ENCODE peak calls at places on chromosomes 1 and 21, in eight cellular contexts. N is fibroblast of lung; T is heart left ventricle; U is psoas muscle; W is heart right ventricle; K is dorsolateral prefrontal cortex; L is CD8-positive, alpha-beta memory T cell; A is CD8-positive, alpha-beta T cell. F is an unnamed sample.

GRCh38 chr1:195604287-195604686 is 1004.0 kb downstream of the KCNT2 start:
- DNase-seq in N (peak; percentile 80), A (no peak), W (no peak), K (no peak), U (no peak), T (no peak), L (no peak), F (no peak)

GRCh38 chr1:73674945-73675561 is 522.9 kb downstream of the LRRIQ3 start:
- DNase-seq in W (no peak), A (no peak), L (no peak), T (no peak), K (no peak), N (peak; percentile 8), U (no peak), F (no peak)

GRCh38 chr1:218917646-218918045 is 256.0 kb upstream of the LYPLAL1 start:
- DNase-seq in A (no peak), K (no peak), U (no peak), L (no peak), W (no peak), T (no peak), N (no peak), F (no peak)

GRCh38 chr1:33292726-33293340 is 28.1 kb downstream of the A3GALT2 start:
- DNase-seq in T (no peak), L (no peak), N (peak; percentile 39), A (no peak), K (no peak), U (no peak), W (no peak), F (no peak)

GRCh38 chr1:225974454-225974853 is 24.7 kb downstream of the SDE2 start:
- DNase-seq in W (no peak), A (no peak), N (no peak), K (no peak), T (no peak), L (no peak), U (peak; percentile 17), F (no peak)

GRCh38 chr1:151508721-151509292 is 2.4 kb upstream of the CGN start:
- DNase-seq in N (peak; percentile 23), W (no peak), A (no peak), U (no peak), L (no peak), T (no peak), K (no peak), F (no peak)

GRCh38 chr1:206075786-206076725 is 23.1 kb downstream of the RHEX start:
- DNase-seq in A (no peak), N (peak; percentile 48), W (no peak), U (no peak), L (no peak), T (no peak), K (peak; percentile 63), F (no peak)

GRCh38 chr1:23224721-23225648 is 7.7 kb upstream of the HTR1D start:
- DNase-seq in W (peak; percentile 42), U (no peak), A (no peak), L (no peak), N (peak; percentile 64), K (no peak), T (peak; percentile 52), F (peak; percentile 60)

GRCh38 chr1:228369608-228370438 is 36.8 kb downstream of the TRIM11 start:
- DNase-seq in U (peak; percentile 53), N (no peak), A (no peak), T (no peak), W (no peak), L (no peak), K (no peak), F (no peak)

GRCh38 chr1:10514490-10515235 is 39.9 kb downstream of the PEX14 start:
- DNase-seq in L (no peak), U (no peak), T (no peak), A (no peak), W (no peak), N (peak; percentile 44), K (no peak), F (no peak)

GRCh38 chr1:196951711-196952394 is 8.3 kb downstream of the CFHR2 start:
- DNase-seq in L (no peak), N (no peak), U (no peak), A (no peak), W (no peak), T (no peak), K (no peak), F (no peak)

GRCh38 chr1:196180847-196181593 is 427.2 kb downstream of the KCNT2 start:
- DNase-seq in U (no peak), K (no peak), N (peak; percentile 97), A (no peak), W (no peak), L (no peak), T (no peak), F (no peak)

GRCh38 chr1:83889707-83890106 is 109.2 kb downstream of the TTLL7 start:
- DNase-seq in N (peak; percentile 64), L (no peak), W (no peak), K (no peak), A (no peak), T (no peak), U (no peak), F (no peak)

GRCh38 chr1:231242516-231243198 is 1.6 kb downstream of the GNPAT start:
- DNase-seq in N (peak; percentile 24), A (no peak), L (no peak), T (no peak), U (no peak), W (no peak), K (no peak), F (no peak)

GRCh38 chr1:41621791-41622190 is 137.3 kb upstream of the EDN2 start:
- DNase-seq in N (no peak), U (no peak), K (no peak), W (no peak), A (peak; percentile 7), L (no peak), T (no peak), F (no peak)

GRCh38 chr21:42499430-42500106 is 3.5 kb upstream of the RSPH1 start:
- DNase-seq in T (no peak), K (no peak), L (no peak), U (no peak), W (no peak), A (peak; percentile 42), N (no peak), F (no peak)

GRCh38 chr1:202588644-202589189 is 121.5 kb downstream of the SYT2 start:
- DNase-seq in U (no peak), W (no peak), T (no peak), N (no peak), L (no peak), A (no peak), K (no peak), F (no peak)

GRCh38 chr21:31473685-31474345 is 129.8 kb upstream of the TIAM1 start:
- DNase-seq in K (no peak), N (peak; percentile 13), U (no peak), W (no peak), L (no peak), T (no peak), A (no peak), F (no peak)

GRCh38 chr1:92862605-92863004 is 30.8 kb downstream of the RPL5 start:
- DNase-seq in T (no peak), W (no peak), N (no peak), L (no peak), U (no peak), K (no peak), A (no peak), F (no peak)

GRCh38 chr1:32693455-32694174 is 9.0 kb downstream of the SYNC start:
- DNase-seq in W (no peak), U (no peak), K (no peak), N (no peak), A (no peak), T (no peak), L (no peak), F (no peak)

GRCh38 chr1:56496861-56497772 is 82.2 kb downstream of the PLPP3 start:
- DNase-seq in W (no peak), L (no peak), N (no peak), A (no peak), T (no peak), U (no peak), K (no peak), F (no peak)

DNA sequence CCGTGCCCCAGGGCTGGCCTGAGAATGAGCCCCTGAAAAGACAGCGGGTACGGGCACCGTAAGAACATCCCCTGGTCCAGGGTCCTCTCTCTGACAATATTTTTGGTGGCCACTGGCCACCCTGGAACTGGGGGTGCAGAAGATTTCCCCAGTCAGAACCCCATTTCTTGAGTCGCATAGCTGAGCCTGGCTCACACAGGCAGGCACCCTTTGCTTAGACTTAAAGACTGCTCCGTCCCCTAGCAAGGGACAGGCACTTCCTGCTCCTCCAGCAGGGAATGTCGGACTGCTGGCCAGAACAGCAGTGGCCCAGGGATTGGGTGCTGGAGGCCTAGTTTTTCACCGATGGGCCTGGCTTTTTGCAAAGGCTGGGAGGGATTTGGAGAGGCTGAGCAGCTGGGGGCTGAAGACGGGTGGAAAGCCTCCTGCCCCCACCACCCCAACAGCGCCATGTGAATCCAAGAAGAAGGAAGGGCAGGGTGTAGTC is 4.3 kb downstream of the OLIG2 start:
- DNase-seq in L (no peak), W (no peak), A (no peak), T (no peak), U (no peak), K (no peak), N (no peak), F (no peak)
- H3K27me3 ChIP-seq in L (peaks cover 53% of the 10 kb centered on the region), W (peaks cover 71% of the 10 kb centered on the region), A (peaks cover 37% of the 10 kb centered on the region), T (peaks cover 100% of the 10 kb centered on the region), U (peaks cover 96% of the 10 kb centered on the region), K (peaks cover 52% of the 10 kb centered on the region), N (peaks cover 87% of the 10 kb centered on the region), F (peaks cover 6% of the 10 kb centered on the region)

DNA sequence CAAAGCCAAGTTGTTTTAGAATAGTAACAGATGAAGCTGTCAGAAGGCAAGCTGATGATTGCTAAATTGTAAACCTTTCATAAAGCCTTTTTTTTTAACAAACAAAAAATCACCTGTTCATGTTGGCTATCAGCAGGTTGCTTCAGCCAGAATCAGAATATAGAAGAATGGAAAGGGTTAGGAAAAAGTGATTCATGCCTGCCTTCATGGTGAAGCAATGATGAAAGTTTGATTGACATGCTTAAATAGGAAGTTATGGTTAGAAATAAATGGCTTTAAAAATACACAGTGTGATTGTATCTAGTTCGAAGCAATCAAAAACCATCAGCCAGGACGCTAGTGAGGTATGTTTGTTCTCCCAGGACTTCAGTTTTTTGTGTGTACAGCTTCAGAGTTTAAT is 37.9 kb downstream of the GABPA start:
- DNase-seq in T (no peak), A (no peak), K (no peak), U (no peak), N (peak; percentile 3), L (no peak), W (no peak), F (no peak)
- H3K4me3 ChIP-seq in T (no peak overlapping the region), A (no peak overlapping the region), K (no peak overlapping the region), U (no peak overlapping the region), N (no peak overlapping the region), L (no peak overlapping the region), W (no peak overlapping the region), F (no peak overlapping the region)

DNA sequence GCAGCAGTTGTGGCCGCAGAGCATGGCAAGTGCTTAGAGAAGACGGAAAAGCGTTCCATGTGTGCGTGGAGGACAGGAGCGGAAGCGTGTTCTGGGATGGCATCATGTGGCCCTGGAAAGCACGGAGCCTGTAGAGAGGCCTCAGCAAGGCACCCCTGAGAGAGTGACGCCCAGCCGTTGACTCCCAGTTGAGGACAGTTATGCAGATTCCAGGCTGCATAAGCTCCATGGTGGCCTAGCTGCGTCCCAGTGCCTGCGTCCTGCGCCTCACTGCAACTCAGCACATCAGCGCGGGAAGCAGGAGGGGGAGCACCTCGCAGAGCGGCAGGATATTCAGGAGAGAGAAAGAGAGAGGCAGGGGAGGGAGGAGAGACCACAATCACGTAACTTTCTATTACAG is 49.0 kb upstream of the TTC34 start:
- DNase-seq in T (no peak), L (no peak), K (no peak), N (no peak), W (no peak), U (peak; percentile 23), A (no peak), F (no peak)
- H3K27me3 ChIP-seq in T (peaks cover 48% of the 10 kb centered on the region), L (peaks cover 3% of the 10 kb centered on the region), K (peaks cover 4% of the 10 kb centered on the region), N (no peaks in the 10 kb centered on the region), W (no peaks in the 10 kb centered on the region), U (peaks cover 24% of the 10 kb centered on the region), A (no peaks in the 10 kb centered on the region), F (peaks cover 81% of the 10 kb centered on the region)

GRCh38 chr21:29017639-29018237 is 1.4 kb downstream of the RWDD2B start:
- DNase-seq in U (no peak), A (no peak), N (no peak), K (no peak), L (no peak), W (no peak), T (no peak), F (no peak)
- H3K4me3 ChIP-seq in U (peak overlapping the region; percentile 94), A (peak overlapping the region; percentile 30), N (peak overlapping the region; percentile 87), K (no peak overlapping the region), L (peak overlapping the region; percentile 89), W (peak overlapping the region; percentile 92), T (peak overlapping the region; percentile 94), F (peak overlapping the region; percentile 90)